ENCODE peak calls at places on chromosomes 1 and 21, in five cellular contexts. One of them, this sample, is unnamed.

GRCh38 chr1:42937836-42938595 is 20.7 kb downstream of the SLC2A1 start:
- DNase-seq in Caco-2: no peak
- DNase-seq in right cardiac atrium: no peak
- DNase-seq in heart left ventricle: no peak
- DNase-seq in IMR-90: no peak
- DNase-seq in this sample: no peak

GRCh38 chr1:40064797-40065492 is 24.4 kb downstream of the CAP1 start:
- DNase-seq in Caco-2: no peak
- DNase-seq in right cardiac atrium: no peak
- DNase-seq in heart left ventricle: no peak
- DNase-seq in IMR-90: no peak
- DNase-seq in this sample: no peak

GRCh38 chr21:29182674-29183073 is 52.2 kb downstream of the MAP3K7CL start:
- DNase-seq in Caco-2: no peak
- DNase-seq in right cardiac atrium: no peak
- DNase-seq in heart left ventricle: no peak
- DNase-seq in IMR-90: peak
- DNase-seq in this sample: no peak

GRCh38 chr1:919271-919872 is 4.4 kb upstream of the SAMD11 start:
- DNase-seq in Caco-2: no peak
- DNase-seq in right cardiac atrium: peak
- DNase-seq in heart left ventricle: no peak
- DNase-seq in IMR-90: no peak
- DNase-seq in this sample: no peak

GRCh38 chr1:194447635-194448034 is 1261.2 kb upstream of the B3GALT2 start:
- DNase-seq in Caco-2: no peak
- DNase-seq in right cardiac atrium: no peak
- DNase-seq in heart left ventricle: no peak
- DNase-seq in IMR-90: peak
- DNase-seq in this sample: no peak

GRCh38 chr21:38308010-38308784 is 51.4 kb downstream of the KCNJ15 start:
- DNase-seq in Caco-2: no peak
- DNase-seq in right cardiac atrium: no peak
- DNase-seq in heart left ventricle: no peak
- DNase-seq in IMR-90: peak
- DNase-seq in this sample: no peak

GRCh38 chr1:51157411-51157810 is 55.4 kb downstream of the C1orf185 start:
- DNase-seq in Caco-2: no peak
- DNase-seq in right cardiac atrium: no peak
- DNase-seq in heart left ventricle: no peak
- DNase-seq in IMR-90: no peak
- DNase-seq in this sample: no peak

GRCh38 chr1:93905734-93906133 is 3.5 kb downstream of the GCLM start:
- DNase-seq in Caco-2: no peak
- DNase-seq in right cardiac atrium: no peak
- DNase-seq in heart left ventricle: no peak
- DNase-seq in IMR-90: peak
- DNase-seq in this sample: no peak

GRCh38 chr1:173996995-173997394 is 25.2 kb downstream of the RC3H1 start:
- DNase-seq in Caco-2: no peak
- DNase-seq in right cardiac atrium: no peak
- DNase-seq in heart left ventricle: no peak
- DNase-seq in IMR-90: peak
- DNase-seq in this sample: no peak

GRCh38 chr1:112614460-112615065 is 4.4 kb downstream of the ST7L start:
- DNase-seq in Caco-2: no peak
- DNase-seq in right cardiac atrium: no peak
- DNase-seq in heart left ventricle: no peak
- DNase-seq in IMR-90: peak
- DNase-seq in this sample: no peak

GRCh38 chr1:53390736-53391135 is 62.9 kb upstream of the LRP8 start:
- DNase-seq in Caco-2: no peak
- DNase-seq in right cardiac atrium: no peak
- DNase-seq in heart left ventricle: no peak
- DNase-seq in IMR-90: no peak
- DNase-seq in this sample: no peak
- H3K4me3 ChIP-seq in Caco-2: no peak
- H3K4me3 ChIP-seq in right cardiac atrium: no peak
- H3K4me3 ChIP-seq in heart left ventricle: no peak
- H3K4me3 ChIP-seq in IMR-90: no peak
- H3K4me3 ChIP-seq in this sample: no peak

GRCh38 chr21:43803558-43804300 is 14.4 kb downstream of the RRP1 start:
- DNase-seq in Caco-2: no peak
- DNase-seq in right cardiac atrium: peak
- DNase-seq in heart left ventricle: no peak
- DNase-seq in IMR-90: no peak
- DNase-seq in this sample: no peak

GRCh38 chr21:43806017-43806710 is 16.8 kb downstream of the RRP1 start:
- DNase-seq in Caco-2: no peak
- DNase-seq in right cardiac atrium: peak
- DNase-seq in heart left ventricle: no peak
- DNase-seq in IMR-90: no peak
- DNase-seq in this sample: no peak

GRCh38 chr21:43808367-43808766 is 19.0 kb downstream of the RRP1 start:
- DNase-seq in Caco-2: no peak
- DNase-seq in right cardiac atrium: peak
- DNase-seq in heart left ventricle: no peak
- DNase-seq in IMR-90: no peak
- DNase-seq in this sample: no peak

GRCh38 chr21:43802713-43803313 is 13.4 kb downstream of the RRP1 start:
- DNase-seq in Caco-2: no peak
- DNase-seq in right cardiac atrium: no peak
- DNase-seq in heart left ventricle: no peak
- DNase-seq in IMR-90: no peak
- DNase-seq in this sample: no peak

DNA sequence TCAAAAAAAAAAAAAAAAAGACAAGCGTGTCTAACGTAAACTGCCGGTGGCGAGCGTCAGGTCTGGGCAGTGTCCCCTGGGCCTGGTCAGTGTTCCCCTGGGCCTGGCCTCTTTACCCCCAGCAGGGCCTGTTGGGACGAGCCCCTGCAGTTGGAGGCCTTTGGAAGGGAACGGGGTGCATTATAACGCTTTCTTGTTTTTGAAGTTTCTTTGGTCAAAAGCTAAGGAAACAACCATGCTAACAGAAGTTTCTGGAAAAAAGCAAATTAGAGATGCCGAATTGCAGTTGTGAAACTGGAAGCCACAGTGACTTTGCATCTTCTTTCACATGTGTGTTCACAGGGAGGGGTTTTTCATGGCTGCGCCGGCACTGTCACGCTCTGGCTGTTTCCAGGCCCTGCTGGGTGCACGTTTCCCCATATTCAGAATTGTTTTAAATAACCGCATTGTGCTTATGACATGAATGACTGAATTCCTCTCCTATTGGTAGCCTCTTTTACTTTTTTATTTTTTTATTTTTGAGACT is 16.0 kb downstream of the RRP1 start:
- DNase-seq in Caco-2: no peak
- DNase-seq in right cardiac atrium: peak
- DNase-seq in heart left ventricle: no peak
- DNase-seq in IMR-90: no peak
- DNase-seq in this sample: no peak
- H3K4me3 ChIP-seq in Caco-2: no peak
- H3K4me3 ChIP-seq in right cardiac atrium: no peak
- H3K4me3 ChIP-seq in heart left ventricle: no peak
- H3K4me3 ChIP-seq in IMR-90: no peak
- H3K4me3 ChIP-seq in this sample: no peak

GRCh38 chr21:36097427-36098230 is 27.8 kb downstream of the CBR1 start:
- DNase-seq in Caco-2: no peak
- DNase-seq in right cardiac atrium: no peak
- DNase-seq in heart left ventricle: no peak
- DNase-seq in IMR-90: no peak
- DNase-seq in this sample: no peak
- H3K4me3 ChIP-seq in Caco-2: no peak
- H3K4me3 ChIP-seq in right cardiac atrium: no peak
- H3K4me3 ChIP-seq in heart left ventricle: no peak
- H3K4me3 ChIP-seq in IMR-90: no peak
- H3K4me3 ChIP-seq in this sample: no peak

GRCh38 chr21:41759214-41759840 is 7.5 kb downstream of the RIPK4 start:
- DNase-seq in Caco-2: no peak
- DNase-seq in right cardiac atrium: no peak
- DNase-seq in heart left ventricle: no peak
- DNase-seq in IMR-90: no peak
- DNase-seq in this sample: no peak
- H3K4me3 ChIP-seq in Caco-2: no peak
- H3K4me3 ChIP-seq in right cardiac atrium: no peak
- H3K4me3 ChIP-seq in heart left ventricle: no peak
- H3K4me3 ChIP-seq in IMR-90: no peak
- H3K4me3 ChIP-seq in this sample: no peak

DNA sequence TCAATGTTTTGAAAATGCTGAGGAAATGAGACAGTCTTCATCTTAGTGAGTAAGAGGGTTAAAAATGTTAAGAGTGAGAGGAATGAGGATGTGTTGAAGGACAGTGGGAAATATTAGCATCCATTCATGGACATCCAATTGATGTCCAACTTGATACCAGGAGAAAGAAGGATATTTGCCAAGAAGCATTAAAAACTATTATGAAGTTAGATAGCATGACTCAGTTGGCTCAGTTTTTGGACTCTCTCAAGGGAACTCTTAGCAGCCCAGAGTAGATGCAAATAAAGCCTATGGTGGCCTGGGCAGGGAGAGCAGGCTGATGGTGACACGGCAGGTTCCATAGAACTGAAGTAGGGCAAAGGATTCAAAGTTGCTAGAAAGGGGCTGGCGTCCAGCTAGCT is 171.0 kb downstream of the ZZZ3 start:
- DNase-seq in Caco-2: no peak
- DNase-seq in right cardiac atrium: no peak
- DNase-seq in heart left ventricle: no peak
- DNase-seq in IMR-90: peak
- DNase-seq in this sample: no peak
- H3K4me3 ChIP-seq in Caco-2: no peak
- H3K4me3 ChIP-seq in right cardiac atrium: no peak
- H3K4me3 ChIP-seq in heart left ventricle: no peak
- H3K4me3 ChIP-seq in IMR-90: no peak
- H3K4me3 ChIP-seq in this sample: no peak

GRCh38 chr1:26831059-26831458 is 4.6 kb downstream of the ZDHHC18 start:
- DNase-seq in Caco-2: no peak
- DNase-seq in right cardiac atrium: no peak
- DNase-seq in heart left ventricle: no peak
- DNase-seq in IMR-90: no peak
- DNase-seq in this sample: no peak

GRCh38 chr1:26832249-26832960 is 5.9 kb downstream of the ZDHHC18 start:
- DNase-seq in Caco-2: no peak
- DNase-seq in right cardiac atrium: no peak
- DNase-seq in heart left ventricle: no peak
- DNase-seq in IMR-90: no peak
- DNase-seq in this sample: no peak

GRCh38 chr1:26829214-26829911 is 2.9 kb downstream of the ZDHHC18 start:
- DNase-seq in Caco-2: no peak
- DNase-seq in right cardiac atrium: no peak
- DNase-seq in heart left ventricle: no peak
- DNase-seq in IMR-90: no peak
- DNase-seq in this sample: no peak

GRCh38 chr1:26831546-26832248 is 5.2 kb downstream of the ZDHHC18 start:
- DNase-seq in Caco-2: no peak
- DNase-seq in right cardiac atrium: no peak
- DNase-seq in heart left ventricle: no peak
- DNase-seq in IMR-90: no peak
- DNase-seq in this sample: no peak

GRCh38 chr1:26833432-26834405 is 7.2 kb downstream of the ZDHHC18 start:
- DNase-seq in Caco-2: no peak
- DNase-seq in right cardiac atrium: no peak
- DNase-seq in heart left ventricle: peak
- DNase-seq in IMR-90: no peak
- DNase-seq in this sample: no peak
- H3K4me3 ChIP-seq in Caco-2: no peak
- H3K4me3 ChIP-seq in right cardiac atrium: no peak
- H3K4me3 ChIP-seq in heart left ventricle: no peak
- H3K4me3 ChIP-seq in IMR-90: no peak
- H3K4me3 ChIP-seq in this sample: no peak

DNA sequence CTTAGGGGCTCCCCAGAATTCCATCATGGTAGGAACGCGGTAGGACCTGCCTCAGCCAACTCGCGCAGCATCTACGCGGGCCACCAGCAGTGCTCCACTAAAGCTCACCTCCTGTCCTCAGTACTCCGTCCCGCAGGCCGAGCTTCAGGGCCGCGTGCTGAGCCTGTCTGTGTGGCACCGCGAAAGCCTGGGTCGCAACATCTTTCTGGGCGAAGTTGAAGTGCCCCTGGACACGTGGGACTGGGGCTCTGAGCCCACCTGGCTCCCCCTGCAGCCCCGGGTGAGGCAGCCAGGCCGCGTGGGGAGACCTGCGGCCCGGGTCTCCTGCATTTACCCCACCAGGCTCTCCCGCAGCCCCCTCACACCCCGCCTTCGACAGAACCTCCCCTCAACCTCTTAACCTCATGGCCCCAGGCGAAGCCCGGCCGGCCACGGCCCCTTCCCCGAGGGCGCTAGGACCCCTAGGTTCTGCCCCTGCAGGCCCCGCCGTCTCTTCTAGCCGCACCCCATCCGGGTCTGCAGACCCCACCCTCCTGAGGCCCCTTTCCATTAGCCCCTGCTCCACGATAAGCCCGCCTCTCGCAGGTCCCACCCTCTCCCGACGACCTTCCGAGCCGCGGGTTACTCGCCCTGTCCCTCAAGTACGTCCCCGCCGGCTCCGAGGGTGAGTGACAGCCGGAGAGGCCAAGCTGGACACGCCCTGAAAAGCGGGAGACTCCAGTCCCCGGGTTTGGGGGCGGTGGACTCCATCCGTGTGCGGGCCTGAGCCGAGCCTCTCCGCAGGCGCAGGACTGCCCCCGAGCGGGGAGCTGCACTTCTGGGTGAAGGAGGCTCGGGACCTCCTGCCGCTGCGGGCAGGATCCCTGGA is 9.1 kb downstream of the SYTL1 start:
- DNase-seq in Caco-2: peak
- DNase-seq in right cardiac atrium: peak
- DNase-seq in heart left ventricle: peak
- DNase-seq in IMR-90: no peak
- DNase-seq in this sample: no peak
- H3K4me3 ChIP-seq in Caco-2: peak
- H3K4me3 ChIP-seq in right cardiac atrium: no peak
- H3K4me3 ChIP-seq in heart left ventricle: peak
- H3K4me3 ChIP-seq in IMR-90: no peak
- H3K4me3 ChIP-seq in this sample: no peak

DNA sequence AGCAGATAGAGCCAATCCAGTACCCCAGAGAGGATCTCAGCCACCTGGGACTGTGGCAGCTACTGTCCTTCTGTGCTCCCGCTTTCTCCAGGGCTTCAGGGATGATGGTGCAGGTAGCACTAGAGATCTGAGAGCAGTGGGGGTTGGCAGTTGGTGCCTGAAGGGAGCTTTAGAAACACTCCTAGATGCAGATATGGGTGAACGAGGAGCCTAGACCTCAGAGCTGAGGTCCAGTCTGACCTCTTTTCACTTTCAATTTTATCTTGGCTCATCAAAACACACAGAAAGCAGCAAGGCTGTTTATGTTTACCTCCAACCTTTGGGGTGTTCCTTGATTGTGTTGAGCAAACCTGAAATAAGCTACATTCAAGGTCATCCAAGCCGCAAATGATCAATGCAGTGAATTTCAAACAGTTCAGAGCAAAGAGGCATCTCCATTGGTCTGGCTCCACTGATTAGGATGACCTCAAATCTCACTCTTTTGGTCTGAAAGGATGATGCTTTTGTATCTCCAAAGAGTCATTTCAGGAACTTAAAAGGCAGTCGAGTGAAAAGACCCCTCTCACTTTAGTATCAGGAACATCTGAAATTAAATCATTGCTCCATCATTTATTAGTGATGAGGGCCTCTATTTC is 1.3 kb downstream of the LY9 start:
- DNase-seq in Caco-2: no peak
- DNase-seq in right cardiac atrium: no peak
- DNase-seq in heart left ventricle: no peak
- DNase-seq in IMR-90: no peak
- DNase-seq in this sample: no peak
- H3K4me3 ChIP-seq in Caco-2: no peak
- H3K4me3 ChIP-seq in right cardiac atrium: no peak
- H3K4me3 ChIP-seq in heart left ventricle: no peak
- H3K4me3 ChIP-seq in IMR-90: no peak
- H3K4me3 ChIP-seq in this sample: no peak

GRCh38 chr1:20343149-20343936 is 52.7 kb downstream of the VWA5B1 start:
- DNase-seq in Caco-2: no peak
- DNase-seq in right cardiac atrium: peak
- DNase-seq in heart left ventricle: peak
- DNase-seq in IMR-90: no peak
- DNase-seq in this sample: no peak
- H3K4me3 ChIP-seq in Caco-2: no peak
- H3K4me3 ChIP-seq in right cardiac atrium: peak
- H3K4me3 ChIP-seq in heart left ventricle: peak
- H3K4me3 ChIP-seq in IMR-90: no peak
- H3K4me3 ChIP-seq in this sample: no peak